ENCODE peak calls at places on chromosome 12, in five cellular contexts. Q is GM13976, Y is AG10803, D is NCI-H524, V is thoracic aorta. T is an unnamed sample.

GRCh38 chr12:127245009-127245408 is 1022.0 kb upstream of the TMEM132C start:
- DNase-seq in D (no peak), V (no peak), Y (peak), Q (no peak), T (no peak)

GRCh38 chr12:47964102-47964723 is 817 bp downstream of the TMEM106C start:
- DNase-seq in D (no peak), Q (peak), V (peak), Y (no peak), T (no peak)

GRCh38 chr12:120056739-120057138 is 59.8 kb downstream of the RAB35 start:
- DNase-seq in Y (no peak), V (no peak), Q (no peak), D (no peak), T (no peak)

GRCh38 chr12:89212339-89212771 is 139.9 kb downstream of the DUSP6 start:
- DNase-seq in V (no peak), Q (no peak), D (no peak), Y (no peak), T (no peak)

GRCh38 chr12:109057376-109057775 is 5.0 kb downstream of the USP30 start:
- DNase-seq in V (no peak), Q (no peak), D (no peak), Y (no peak), T (no peak)

GRCh38 chr12:28156362-28156761 is 33.9 kb upstream of the CCDC91 start:
- DNase-seq in Q (no peak), Y (no peak), V (no peak), D (no peak), T (no peak)

GRCh38 chr12:126891789-126892188 is 1375.2 kb upstream of the TMEM132C start:
- DNase-seq in D (no peak), Y (no peak), Q (no peak), V (no peak), T (no peak)

GRCh38 chr12:95424271-95424994 is 49.5 kb upstream of the METAP2 start:
- DNase-seq in Q (no peak), V (no peak), Y (no peak), D (no peak), T (no peak)